ENCODE peak calls at places on chromosomes 6 and 20, in five cellular contexts. One of them, this sample, is unnamed.

GRCh38 chr6:118932421-118932820 is 2.5 kb downstream of the MCM9 start:
- DNase-seq in H9: no peak
- DNase-seq in H1: no peak
- DNase-seq in trophoblast cell: no peak
- DNase-seq in mesenchymal stem cell: peak
- DNase-seq in this sample: no peak

GRCh38 chr6:107179004-107179403 is 63.7 kb upstream of the BEND3 start:
- DNase-seq in H1: no peak
- DNase-seq in mesenchymal stem cell: peak
- DNase-seq in H9: no peak
- DNase-seq in trophoblast cell: no peak
- DNase-seq in this sample: no peak

GRCh38 chr20:5181492-5181891 is 54.7 kb downstream of the CDS2 start:
- DNase-seq in H9: no peak
- DNase-seq in trophoblast cell: no peak
- DNase-seq in H1: no peak
- DNase-seq in mesenchymal stem cell: no peak
- DNase-seq in this sample: no peak

GRCh38 chr6:89667872-89668556 is 29.5 kb upstream of the LYRM2 start:
- DNase-seq in mesenchymal stem cell: peak
- DNase-seq in H1: no peak
- DNase-seq in H9: no peak
- DNase-seq in trophoblast cell: no peak
- DNase-seq in this sample: no peak

GRCh38 chr6:37244430-37245310 is 12.9 kb upstream of the TBC1D22B start:
- DNase-seq in H1: no peak
- DNase-seq in mesenchymal stem cell: peak
- DNase-seq in trophoblast cell: peak
- DNase-seq in H9: no peak
- DNase-seq in this sample: no peak

GRCh38 chr20:9409352-9409751 is 105.0 kb upstream of the LAMP5 start:
- DNase-seq in trophoblast cell: no peak
- DNase-seq in H1: no peak
- DNase-seq in H9: no peak
- DNase-seq in mesenchymal stem cell: peak
- DNase-seq in this sample: no peak

GRCh38 chr20:17919149-17919548 is 49.4 kb downstream of the SNX5 start:
- DNase-seq in H9: no peak
- DNase-seq in H1: no peak
- DNase-seq in mesenchymal stem cell: no peak
- DNase-seq in trophoblast cell: no peak
- DNase-seq in this sample: no peak

GRCh38 chr20:61974357-61974665 is 91.4 kb downstream of the TAF4 start:
- DNase-seq in mesenchymal stem cell: no peak
- DNase-seq in trophoblast cell: no peak
- DNase-seq in H1: no peak
- DNase-seq in H9: no peak
- DNase-seq in this sample: no peak

GRCh38 chr6:123965894-123966293 is 162.2 kb downstream of the NKAIN2 start:
- DNase-seq in trophoblast cell: peak
- DNase-seq in H1: no peak
- DNase-seq in mesenchymal stem cell: peak
- DNase-seq in H9: peak
- DNase-seq in this sample: peak

GRCh38 chr20:49558826-49559225 is 9.1 kb downstream of the PTGIS start:
- DNase-seq in trophoblast cell: no peak
- DNase-seq in H1: no peak
- DNase-seq in mesenchymal stem cell: no peak
- DNase-seq in H9: no peak
- DNase-seq in this sample: no peak

GRCh38 chr6:56102216-56102615 is 145.2 kb downstream of the COL21A1 start:
- DNase-seq in mesenchymal stem cell: no peak
- DNase-seq in H9: no peak
- DNase-seq in H1: no peak
- DNase-seq in trophoblast cell: no peak
- DNase-seq in this sample: no peak

GRCh38 chr6:109526905-109527628 is 44.0 kb upstream of the ZBTB24 start:
- DNase-seq in H1: peak
- DNase-seq in mesenchymal stem cell: peak
- DNase-seq in H9: peak
- DNase-seq in trophoblast cell: peak
- DNase-seq in this sample: peak

DNA sequence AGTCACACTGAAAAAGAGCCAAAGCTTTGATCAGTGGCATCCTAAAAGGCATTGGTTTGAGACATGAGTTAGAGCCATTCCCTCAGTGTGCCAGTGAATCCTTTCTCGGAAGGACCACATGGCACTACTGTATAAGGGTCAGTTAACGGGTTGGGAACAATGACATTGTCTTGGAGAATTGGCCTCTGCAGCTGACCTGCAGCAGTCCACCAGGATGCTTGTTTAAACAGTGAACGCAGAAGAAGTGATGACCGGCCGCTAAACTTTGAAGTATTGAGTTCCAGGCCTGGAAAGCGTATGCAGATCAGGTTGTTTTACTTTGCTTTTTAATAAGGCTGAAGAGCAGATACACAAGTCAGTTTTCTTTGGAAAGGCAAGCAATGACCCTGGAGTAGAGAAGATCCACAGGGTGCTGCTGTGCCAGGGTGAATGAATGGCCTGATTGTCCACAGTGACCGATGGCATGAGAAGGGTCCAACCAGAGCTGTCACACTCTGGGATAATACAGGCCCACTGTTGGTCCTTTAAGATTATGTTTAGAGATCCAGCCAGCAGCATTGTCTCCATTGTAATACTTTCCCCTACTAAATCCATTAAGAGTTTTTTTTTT is 57.8 kb downstream of the GMPR start:
- DNase-seq in H9: no peak
- DNase-seq in mesenchymal stem cell: no peak
- DNase-seq in H1: no peak
- DNase-seq in trophoblast cell: no peak
- DNase-seq in this sample: no peak
- H2BK12ac ChIP-seq in H9: no peak
- H2BK12ac ChIP-seq in mesenchymal stem cell: no peak
- H2BK12ac ChIP-seq in H1: no peak
- H2BK12ac ChIP-seq in trophoblast cell: no peak
- H2BK12ac ChIP-seq in this sample: no peak

GRCh38 chr20:40986774-40987173 is 41.8 kb upstream of the TOP1 start:
- DNase-seq in H1: peak
- DNase-seq in H9: no peak
- DNase-seq in mesenchymal stem cell: no peak
- DNase-seq in trophoblast cell: no peak
- DNase-seq in this sample: no peak

GRCh38 chr20:40993794-40994540 is 34.7 kb upstream of the TOP1 start:
- DNase-seq in H1: peak
- DNase-seq in H9: no peak
- DNase-seq in trophoblast cell: no peak
- DNase-seq in mesenchymal stem cell: no peak
- DNase-seq in this sample: no peak

GRCh38 chr20:40991181-40991889 is 37.3 kb upstream of the TOP1 start:
- DNase-seq in H1: peak
- DNase-seq in H9: no peak
- DNase-seq in mesenchymal stem cell: no peak
- DNase-seq in trophoblast cell: peak
- DNase-seq in this sample: no peak

GRCh38 chr20:40992349-40993113 is 36.1 kb upstream of the TOP1 start:
- DNase-seq in mesenchymal stem cell: no peak
- DNase-seq in H9: no peak
- DNase-seq in H1: peak
- DNase-seq in trophoblast cell: no peak
- DNase-seq in this sample: no peak

GRCh38 chr20:40990542-40991120 is 38.0 kb upstream of the TOP1 start:
- DNase-seq in trophoblast cell: peak
- DNase-seq in H1: peak
- DNase-seq in mesenchymal stem cell: peak
- DNase-seq in H9: peak
- DNase-seq in this sample: peak
- H3K14ac ChIP-seq in trophoblast cell: peak
- H3K14ac ChIP-seq in H1: no peak
- H3K14ac ChIP-seq in mesenchymal stem cell: no peak
- H3K14ac ChIP-seq in H9: no peak
- H3K14ac ChIP-seq in this sample: no peak

GRCh38 chr20:33014336-33015113 is 7.0 kb downstream of the BPIFB2 start:
- DNase-seq in mesenchymal stem cell: no peak
- DNase-seq in trophoblast cell: no peak
- DNase-seq in H9: no peak
- DNase-seq in H1: no peak
- DNase-seq in this sample: no peak
- H4K8ac ChIP-seq in mesenchymal stem cell: no peak
- H4K8ac ChIP-seq in trophoblast cell: no peak
- H4K8ac ChIP-seq in H9: no peak
- H4K8ac ChIP-seq in H1: no peak
- H4K8ac ChIP-seq in this sample: no peak

DNA sequence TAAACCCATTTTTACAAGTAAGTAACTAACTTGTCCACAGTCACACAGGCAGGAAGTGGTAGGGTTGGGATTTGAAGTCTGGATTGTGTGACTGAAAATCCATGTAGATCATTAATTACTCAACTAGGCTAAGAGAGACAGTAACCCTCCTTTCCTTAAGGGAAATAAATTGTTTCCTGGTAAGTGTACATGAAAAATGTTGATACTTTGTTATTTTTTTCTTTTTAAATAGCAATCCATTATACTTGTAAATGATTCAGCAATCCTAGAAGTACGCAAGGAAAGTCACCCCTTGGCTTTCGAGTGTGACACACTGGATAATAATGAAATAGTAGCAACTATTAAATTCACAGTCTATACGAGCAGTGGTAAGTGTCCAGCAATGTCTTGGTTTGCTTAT is 11.6 kb downstream of the SPACA1 start:
- DNase-seq in H9: no peak
- DNase-seq in mesenchymal stem cell: no peak
- DNase-seq in trophoblast cell: no peak
- DNase-seq in H1: no peak
- DNase-seq in this sample: no peak
- H2BK12ac ChIP-seq in H9: no peak
- H2BK12ac ChIP-seq in mesenchymal stem cell: no peak
- H2BK12ac ChIP-seq in trophoblast cell: no peak
- H2BK12ac ChIP-seq in H1: no peak
- H2BK12ac ChIP-seq in this sample: no peak

GRCh38 chr6:139960676-139961075 is 586.2 kb upstream of the CITED2 start:
- DNase-seq in trophoblast cell: no peak
- DNase-seq in mesenchymal stem cell: no peak
- DNase-seq in H9: no peak
- DNase-seq in H1: no peak
- DNase-seq in this sample: no peak

GRCh38 chr6:139964737-139965136 is 590.3 kb upstream of the CITED2 start:
- DNase-seq in H1: no peak
- DNase-seq in H9: no peak
- DNase-seq in trophoblast cell: peak
- DNase-seq in mesenchymal stem cell: no peak
- DNase-seq in this sample: no peak

GRCh38 chr6:139965393-139965792 is 590.9 kb upstream of the CITED2 start:
- DNase-seq in H9: no peak
- DNase-seq in trophoblast cell: no peak
- DNase-seq in mesenchymal stem cell: peak
- DNase-seq in H1: no peak
- DNase-seq in this sample: no peak

GRCh38 chr6:139961190-139961589 is 586.7 kb upstream of the CITED2 start:
- DNase-seq in mesenchymal stem cell: no peak
- DNase-seq in H9: no peak
- DNase-seq in trophoblast cell: no peak
- DNase-seq in H1: no peak
- DNase-seq in this sample: no peak

DNA sequence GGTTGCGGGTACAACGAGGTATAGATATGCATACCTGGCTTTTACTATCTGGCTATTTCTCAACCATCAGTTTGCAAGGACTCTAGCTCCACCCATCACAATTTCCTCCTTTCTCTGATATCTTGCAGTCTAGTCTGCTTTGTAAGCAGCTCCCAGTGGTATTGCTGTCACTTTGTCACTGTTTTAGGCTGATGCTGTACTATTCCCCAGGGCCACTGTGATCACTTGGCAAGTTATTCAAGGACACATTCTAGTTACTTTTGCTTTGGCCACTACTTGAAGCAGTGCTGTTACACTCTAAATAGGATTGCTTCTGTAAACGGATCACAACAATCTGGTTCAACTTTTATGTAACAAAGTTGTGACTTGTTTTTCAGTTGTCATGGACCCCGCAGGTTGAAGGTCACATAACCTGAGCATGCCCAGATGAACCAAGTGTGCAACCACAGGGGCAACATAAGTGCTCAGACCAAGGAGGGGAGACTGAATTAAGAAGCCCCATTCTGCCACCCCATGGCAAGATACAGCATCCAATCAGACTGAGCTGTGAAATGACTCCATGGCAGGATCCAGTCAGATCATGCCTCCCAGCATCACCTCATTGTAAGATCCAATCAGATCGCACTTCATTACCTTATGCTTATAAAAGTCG is 588.3 kb upstream of the CITED2 start:
- DNase-seq in trophoblast cell: no peak
- DNase-seq in H1: no peak
- DNase-seq in H9: no peak
- DNase-seq in mesenchymal stem cell: no peak
- DNase-seq in this sample: no peak
- H3K14ac ChIP-seq in trophoblast cell: no peak
- H3K14ac ChIP-seq in H1: no peak
- H3K14ac ChIP-seq in H9: no peak
- H3K14ac ChIP-seq in mesenchymal stem cell: no peak
- H3K14ac ChIP-seq in this sample: no peak

DNA sequence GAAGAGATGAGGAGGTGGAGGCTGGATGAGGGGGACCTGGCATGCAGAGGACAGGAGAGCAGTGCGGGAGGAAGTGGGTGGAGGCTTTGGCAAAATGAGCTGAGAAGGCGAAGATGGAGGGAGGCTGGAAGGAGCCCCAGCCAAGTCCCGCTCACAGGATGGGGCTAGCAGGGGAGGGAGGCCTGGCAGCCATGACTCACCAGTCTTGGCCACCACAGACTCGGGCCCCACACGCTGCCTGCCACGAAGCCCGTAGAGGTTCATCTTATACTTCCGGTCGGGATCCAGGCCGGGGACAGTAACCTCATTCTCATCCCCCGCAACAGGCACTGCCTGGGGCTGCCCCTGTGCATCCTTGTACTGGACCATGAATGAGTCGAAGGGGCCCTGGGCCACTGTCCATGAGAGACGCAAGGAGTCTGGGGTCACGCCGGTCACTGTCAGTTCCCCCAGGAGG is 27.9 kb downstream of the TNXB start:
- DNase-seq in H9: no peak
- DNase-seq in mesenchymal stem cell: peak
- DNase-seq in H1: no peak
- DNase-seq in trophoblast cell: no peak
- DNase-seq in this sample: no peak
- H4K8ac ChIP-seq in H9: no peak
- H4K8ac ChIP-seq in mesenchymal stem cell: peak
- H4K8ac ChIP-seq in H1: no peak
- H4K8ac ChIP-seq in trophoblast cell: no peak
- H4K8ac ChIP-seq in this sample: no peak

This sample was measured in neuronal stem cell.